ENCODE peak calls at places on chromosome X, in ten cellular contexts. E is stimulated activated CD4-positive, alpha-beta T cell treated with anti-CD3 and anti-CD28 coated beads, Interleukin-2, amount 100 ng/mL, for 24 hours; O is pulmonary artery endothelial cell; C is MCF 10A; Z is lower leg skin; T is ecto neural progenitor cell; N is lower lobe of right lung; H is CD8-positive, alpha-beta T cell; P is activated CD8-positive, alpha-beta memory T cell treated with anti-CD3 and anti-CD28 coated beads for 4 hours; Q is central memory CD4-positive, alpha-beta T cell. K is an unnamed sample.

GRCh38 chrX:10158279-10158939 is 1.6 kb downstream of the CLCN4 start:
- DNase-seq in E (peak; percentile 23), O (no peak), C (peak; percentile 29), Z (no peak), T (peak; percentile 68), N (no peak), H (no peak), P (no peak), Q (no peak), K (no peak)

GRCh38 chrX:97629597-97629985 is 745.9 kb downstream of the RPA4 start:
- DNase-seq in E (no peak), O (no peak), C (no peak), Z (no peak), T (no peak), N (no peak), H (no peak), P (no peak), Q (no peak), K (no peak)

GRCh38 chrX:3216581-3216980 is 129.9 kb downstream of the MXRA5 start:
- DNase-seq in E (no peak), O (no peak), C (no peak), Z (no peak), T (no peak), N (no peak), H (no peak), P (no peak), Q (no peak), K (no peak)

GRCh38 chrX:135384161-135384836 is 37.4 kb upstream of the SMIM10L2A start:
- DNase-seq in E (peak; percentile 12), O (no peak), C (no peak), Z (no peak), T (no peak), N (no peak), H (peak; percentile 30), P (peak; percentile 6), Q (peak; percentile 72), K (peak; percentile 48)

GRCh38 chrX:33106737-33107136 is 104.6 kb downstream of the DMD start:
- DNase-seq in E (no peak), O (no peak), C (no peak), Z (no peak), T (no peak), N (no peak), H (no peak), P (no peak), Q (no peak), K (no peak)

GRCh38 chrX:154308108-154308946 is 12.7 kb downstream of the TKTL1 start:
- DNase-seq in E (peak; percentile 84), O (no peak), C (peak; percentile 68), Z (peak; percentile 92), T (peak; percentile 64), N (peak; percentile 52), H (peak; percentile 80), P (peak; percentile 55), Q (peak; percentile 72), K (peak; percentile 66)

GRCh38 chrX:13110427-13111324 is 66.3 kb upstream of the FAM9C start:
- DNase-seq in E (no peak), O (peak; percentile 84), C (peak; percentile 92), Z (no peak), T (no peak), N (no peak), H (no peak), P (no peak), Q (no peak), K (no peak)

GRCh38 chrX:15680401-15680800 is 15.8 kb upstream of the CLTRN start:
- DNase-seq in E (no peak), O (no peak), C (no peak), Z (no peak), T (no peak), N (no peak), H (no peak), P (no peak), Q (no peak), K (no peak)

GRCh38 chrX:15436220-15436619 is 52.0 kb upstream of the VEGFD start:
- DNase-seq in E (no peak), O (no peak), C (peak; percentile 33), Z (no peak), T (no peak), N (no peak), H (no peak), P (no peak), Q (no peak), K (no peak)

GRCh38 chrX:101265869-101266428 is 25.2 kb downstream of the TAF7L start:
- DNase-seq in E (no peak), O (peak; percentile 26), C (peak; percentile 13), Z (no peak), T (no peak), N (no peak), H (no peak), P (no peak), Q (no peak), K (no peak)